ENCODE peak calls at places on chromosomes 2 and 18, in six cellular contexts. A is Calu3; B is H7; G is T-helper 1 cell; C is stimulated activated CD8-positive, alpha-beta memory T cell treated with anti-CD3 and anti-CD28 coated beads, Interleukin-15, amount 100 ng/mL, for 24 hours; J is cardiac fibroblast. P is an unnamed sample.

GRCh38 chr2:170434900-170435640 is 257.1 kb downstream of the MYO3B start:
- DNase-seq in A (no peak), C (no peak), B (no peak), J (no peak), G (no peak), P (no peak)

GRCh38 chr18:42028232-42028832 is 73.3 kb downstream of the PIK3C3 start:
- DNase-seq in J (peak), G (peak), C (no peak), A (peak), B (peak), P (no peak)

GRCh38 chr2:98269274-98269673 is 77.0 kb upstream of the CNGA3 start:
- DNase-seq in B (peak), G (no peak), C (no peak), A (peak), J (peak), P (no peak)

GRCh38 chr2:170812716-170813585 is 3.7 kb upstream of the GAD1 start:
- DNase-seq in J (peak), B (peak), C (no peak), A (peak), G (no peak), P (no peak)

GRCh38 chr2:237594514-237594871 is 4.0 kb upstream of the RAB17 start:
- DNase-seq in C (no peak), A (no peak), G (no peak), J (peak), B (no peak), P (no peak)

GRCh38 chr2:124560592-124561112 is 535.6 kb downstream of the CNTNAP5 start:
- DNase-seq in J (no peak), G (no peak), A (no peak), C (no peak), B (no peak), P (no peak)

GRCh38 chr2:74691955-74692354 is 37.9 kb downstream of the SEMA4F start:
- DNase-seq in J (no peak), G (no peak), B (no peak), C (no peak), A (no peak), P (no peak)

GRCh38 chr2:134220525-134220924 is 33.3 kb upstream of the MGAT5 start:
- DNase-seq in A (no peak), B (no peak), G (no peak), C (no peak), J (no peak), P (no peak)

GRCh38 chr2:121561617-121562268 is 31.1 kb downstream of the RNU4ATAC start:
- DNase-seq in J (peak), A (no peak), C (no peak), B (no peak), G (no peak), P (no peak)

GRCh38 chr18:23143871-23144270 is 8.6 kb downstream of the CABLES1 start:
- DNase-seq in C (no peak), G (no peak), B (no peak), A (no peak), J (peak), P (no peak)

GRCh38 chr2:180663016-180663471 is 317.4 kb upstream of the UBE2E3 start:
- DNase-seq in B (no peak), J (peak), C (no peak), A (no peak), G (no peak), P (no peak)

GRCh38 chr2:135030826-135031225 is 16.4 kb downstream of the MAP3K19 start:
- DNase-seq in B (peak), G (no peak), A (no peak), J (peak), C (no peak), P (no peak)

GRCh38 chr2:2331905-2332280 is 818 bp upstream of the MYT1L start:
- DNase-seq in A (no peak), B (peak), J (no peak), G (no peak), C (no peak), P (no peak)

GRCh38 chr2:69023236-69023635 is 10.3 kb downstream of the ANTXR1 start:
- DNase-seq in J (no peak), C (no peak), B (no peak), G (no peak), A (no peak), P (no peak)

GRCh38 chr2:99255491-99256318 is at the start of gene LYG2:
- DNase-seq in B (no peak), A (no peak), G (no peak), J (no peak), C (no peak), P (no peak)

GRCh38 chr2:98039085-98039756 is 43.5 kb upstream of the TMEM131 start:
- DNase-seq in B (no peak), C (no peak), J (no peak), A (no peak), G (no peak), P (no peak)

GRCh38 chr2:113283704-113284284 is 5.1 kb upstream of the PAX8 start:
- DNase-seq in B (no peak), J (peak), A (peak), G (no peak), C (no peak), P (no peak)

GRCh38 chr18:51588616-51589015 is 391.1 kb upstream of the MEX3C start:
- DNase-seq in J (no peak), B (no peak), C (no peak), G (no peak), A (no peak), P (no peak)

GRCh38 chr2:675982-676646 is 1.1 kb downstream of the TMEM18 start:
- DNase-seq in B (peak), G (peak), C (no peak), J (peak), A (peak), P (peak)

GRCh38 chr2:63081404-63081803 is 30.8 kb downstream of the OTX1 start:
- DNase-seq in C (no peak), A (no peak), B (no peak), J (no peak), G (no peak), P (no peak)

GRCh38 chr2:234548720-234549420 is 52.0 kb upstream of the ARL4C start:
- DNase-seq in B (peak), C (no peak), G (no peak), A (no peak), J (peak), P (no peak)

GRCh38 chr2:220585241-220585640 is 957.8 kb downstream of the SLC4A3 start:
- DNase-seq in C (no peak), G (no peak), B (no peak), A (no peak), J (no peak), P (no peak)

GRCh38 chr2:104641801-104642200 is 212.1 kb upstream of the POU3F3 start:
- DNase-seq in B (no peak), A (no peak), J (no peak), G (no peak), C (no peak), P (no peak)